ENCODE peak calls at places on chromosome 17, in six cellular contexts. Y is H9, I is NCI-H460, H is ACHN, C is choroid plexus epithelial cell, L is HCEC 1CT. V is an unnamed sample.

GRCh38 chr17:30550512-30551273 is 73.5 kb downstream of the GOSR1 start:
- DNase-seq in Y (no peak), I (no peak), C (no peak), H (no peak), L (no peak), V (no peak)

GRCh38 chr17:80624864-80625263 is 80.2 kb downstream of the RPTOR start:
- DNase-seq in I (no peak), C (no peak), H (no peak), Y (no peak), L (no peak), V (no peak)

GRCh38 chr17:19867094-19867653 is 562 bp downstream of the ULK2 start:
- DNase-seq in Y (peak), I (peak), H (peak), C (peak), L (peak), V (peak)

GRCh38 chr17:63688396-63689020 is 11.4 kb downstream of the LIMD2 start:
- DNase-seq in I (no peak), Y (no peak), H (no peak), C (no peak), L (no peak), V (no peak)

GRCh38 chr17:61536417-61536955 is 54.5 kb downstream of the NACA2 start:
- DNase-seq in C (peak), Y (no peak), I (no peak), H (no peak), L (no peak), V (no peak)

GRCh38 chr17:46163316-46163715 is 29.9 kb downstream of the KANSL1 start:
- DNase-seq in H (no peak), Y (no peak), C (no peak), I (no peak), L (no peak), V (no peak)

GRCh38 chr17:28388106-28388505 is 16.6 kb downstream of the SARM1 start:
- DNase-seq in L (no peak), C (no peak), I (no peak), H (no peak), Y (no peak), V (no peak)

GRCh38 chr17:51948128-51948527 is 210.4 kb downstream of the CA10 start:
- DNase-seq in L (no peak), H (peak), Y (no peak), I (no peak), C (no peak), V (no peak)

V was measured in stimulated activated effector memory CD8-positive, alpha-beta T cell treated with anti-CD3 and anti-CD28 coated beads, Interleukin-12 subunit alpha, Interleukin-12 subunit beta, amount 100 ng/mL, for 72 hours.